ENCODE peak calls at places on chromosomes 4 and X, in eight cellular contexts. W is left ventricle myocardium inferior, M is WERI-Rb-1, H is ascending aorta, U is small intestine, A is aorta, C is H9, Z is upper lobe of right lung. O is an unnamed sample.

GRCh38 chr4:98642991-98643426 is 15.4 kb downstream of the TSPAN5 start:
- DNase-seq in M (no peak), H (no peak), C (no peak), A (no peak), W (no peak), U (peak; percentile 14), Z (no peak), O (peak; percentile 60)

GRCh38 chr4:169249214-169249973 is 21.4 kb downstream of the SH3RF1 start:
- DNase-seq in A (no peak), C (no peak), U (peak; percentile 90), Z (no peak), W (no peak), M (no peak), H (no peak), O (no peak)

GRCh38 chr4:15385515-15385914 is 42.3 kb upstream of the C1QTNF7 start:
- DNase-seq in C (no peak), Z (no peak), M (no peak), U (no peak), H (no peak), A (no peak), W (no peak), O (no peak)

GRCh38 chr4:40212674-40213504 is 16.1 kb downstream of the RHOH start:
- DNase-seq in M (no peak), Z (no peak), A (no peak), H (no peak), W (no peak), C (no peak), U (no peak), O (no peak)

GRCh38 chr4:16029886-16030285 is 53.9 kb downstream of the PROM1 start:
- DNase-seq in W (no peak), Z (no peak), A (no peak), U (no peak), C (no peak), M (no peak), H (no peak), O (no peak)

GRCh38 chrX:129721870-129722269 is 16.9 kb upstream of the XPNPEP2 start:
- DNase-seq in A (no peak), W (no peak), M (no peak), C (no peak), U (no peak), Z (no peak), H (no peak), O (no peak)

GRCh38 chr4:13640149-13640671 is 12.7 kb upstream of the BOD1L1 start:
- DNase-seq in H (no peak), M (no peak), W (no peak), C (peak; percentile 71), A (no peak), U (no peak), Z (no peak), O (no peak)

GRCh38 chr4:81599646-81600231 is 128.0 kb upstream of the RASGEF1B start:
- DNase-seq in M (no peak), A (no peak), W (no peak), C (no peak), U (no peak), Z (no peak), H (no peak), O (no peak)

GRCh38 chr4:77600521-77601451 is 4.8 kb upstream of the CXCL13 start:
- DNase-seq in C (peak; percentile 44), U (peak; percentile 53), Z (no peak), H (no peak), M (peak; percentile 27), W (no peak), A (no peak), O (no peak)

GRCh38 chr4:95153182-95153581 is 395.4 kb downstream of the BMPR1B start:
- DNase-seq in M (no peak), W (no peak), H (no peak), A (no peak), U (no peak), Z (no peak), C (no peak), O (no peak)

GRCh38 chr4:2059034-2059725 is at the start of gene NAT8L:
- DNase-seq in H (no peak), M (peak; percentile 82), A (no peak), C (peak; percentile 52), W (peak; percentile 27), Z (no peak), U (no peak), O (no peak)

GRCh38 chrX:18674788-18675735 is 3.2 kb upstream of the RS1 start:
- DNase-seq in M (no peak), W (peak; percentile 75), A (peak; percentile 91), H (peak; percentile 85), C (peak; percentile 63), U (peak; percentile 74), Z (peak; percentile 86), O (peak; percentile 57)

GRCh38 chr4:48669086-48669485 is 111.0 kb downstream of the FRYL start:
- DNase-seq in U (peak; percentile 66), C (no peak), W (no peak), Z (no peak), H (no peak), A (no peak), M (no peak), O (no peak)

GRCh38 chr4:76449824-76450223 is 14.8 kb downstream of the SHROOM3 start:
- DNase-seq in A (no peak), U (no peak), W (no peak), M (no peak), H (no peak), C (no peak), Z (no peak), O (no peak)

GRCh38 chrX:3161686-3162085 is 120.4 kb downstream of the ARSF start:
- DNase-seq in Z (no peak), H (no peak), A (no peak), M (no peak), W (no peak), C (no peak), U (no peak), O (peak; percentile 18)

GRCh38 chrX:68694429-68695205 is 47.2 kb downstream of the STARD8 start:
- DNase-seq in U (peak; percentile 36), C (no peak), W (no peak), M (no peak), Z (no peak), A (no peak), H (no peak), O (no peak)

GRCh38 chr4:82560853-82561744 is 689 bp downstream of the TMEM150C start:
- DNase-seq in U (peak; percentile 35), M (peak; percentile 16), A (no peak), Z (no peak), H (no peak), C (peak; percentile 35), W (no peak), O (no peak)

GRCh38 chrX:13440166-13440565 is 120.3 kb upstream of the ATXN3L start:
- DNase-seq in H (no peak), A (no peak), M (no peak), W (no peak), U (no peak), C (no peak), Z (no peak), O (no peak)

GRCh38 chr4:10456270-10457254 is 664 bp downstream of the ZNF518B start:
- DNase-seq in M (peak; percentile 31), C (peak; percentile 54), H (peak; percentile 64), Z (peak; percentile 77), U (peak; percentile 56), W (peak; percentile 58), A (peak; percentile 83), O (peak; percentile 9)

GRCh38 chr4:126742048-126742447 is 890.7 kb upstream of the INTU start:
- DNase-seq in Z (no peak), M (no peak), C (no peak), H (no peak), U (no peak), A (no peak), W (no peak), O (no peak)

GRCh38 chrX:8813036-8813435 is 11.9 kb upstream of the FAM9A start:
- DNase-seq in U (no peak), A (no peak), C (no peak), Z (no peak), H (no peak), W (no peak), M (no peak), O (no peak)
- H3K9me3 ChIP-seq in U (no peaks in the 10 kb centered on the region), A (no peaks in the 10 kb centered on the region), C (no peaks in the 10 kb centered on the region), Z (no peaks in the 10 kb centered on the region), H (no peaks in the 10 kb centered on the region), W (no peaks in the 10 kb centered on the region), M (no peaks in the 10 kb centered on the region), O (no peaks in the 10 kb centered on the region)

GRCh38 chr4:7365472-7366179 is 69.1 kb downstream of the PSAPL1 start:
- DNase-seq in Z (peak; percentile 63), M (no peak), U (peak; percentile 20), C (no peak), H (no peak), W (peak; percentile 53), A (peak; percentile 43), O (no peak)
- H3K27me3 ChIP-seq in Z (no peaks in the 10 kb centered on the region), M (no peaks in the 10 kb centered on the region), U (no peaks in the 10 kb centered on the region), C (no peaks in the 10 kb centered on the region), H (no peaks in the 10 kb centered on the region), W (peaks cover 8% of the 10 kb centered on the region), A (no peaks in the 10 kb centered on the region), O (no peaks in the 10 kb centered on the region)

GRCh38 chr4:80074059-80074458 is 1.0 kb upstream of the ANTXR2 start:
- DNase-seq in C (no peak), H (no peak), U (no peak), W (no peak), Z (no peak), M (no peak), A (no peak), O (no peak)
- H3K27ac ChIP-seq in C (no peak overlapping the region), H (no peak overlapping the region), U (no peak overlapping the region), W (peak overlapping the region; percentile 97), Z (peak overlapping the region; percentile 94), M (no peak overlapping the region), A (no peak overlapping the region), O (peak overlapping the region; percentile 6)

DNA sequence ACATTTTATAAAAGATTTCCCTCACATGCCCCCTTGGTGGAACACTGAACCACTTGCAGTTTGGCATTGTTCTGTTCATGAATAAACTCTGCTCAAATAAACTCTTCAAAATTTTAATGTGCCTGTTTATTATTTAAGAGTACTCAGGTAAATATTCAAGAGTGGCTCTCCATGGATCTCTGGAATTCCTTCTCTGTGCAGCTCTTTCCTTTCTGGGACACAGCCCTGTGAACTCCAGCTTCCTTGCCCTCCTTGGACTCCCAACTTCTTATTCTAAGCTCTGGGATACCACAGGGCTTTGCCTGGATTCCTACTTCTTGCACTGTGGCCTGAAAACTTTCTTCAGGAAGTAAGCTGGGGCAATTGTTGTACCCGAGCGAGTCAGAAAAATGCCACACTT is 8.3 kb downstream of the BEX3 start:
- DNase-seq in M (no peak), C (no peak), A (no peak), Z (no peak), W (no peak), H (no peak), U (no peak), O (no peak)
- H3K9me3 ChIP-seq in M (no peaks in the 10 kb centered on the region), C (no peaks in the 10 kb centered on the region), A (no peaks in the 10 kb centered on the region), Z (no peaks in the 10 kb centered on the region), W (no peaks in the 10 kb centered on the region), H (no peaks in the 10 kb centered on the region), U (no peaks in the 10 kb centered on the region), O (no peaks in the 10 kb centered on the region)